ENCODE peak calls at places on chromosomes 7 and 10, in six cellular contexts. One of them, this sample, is unnamed.
A peak's percentile ranks its signal among the peaks of the same experiment; 100 is the strongest.

GRCh38 chr10:12181065-12181775 is 14.5 kb downstream of the NUDT5 start:
- DNase-seq in A549: no peak
- DNase-seq in endothelial cell of umbilical vein: no peak
- DNase-seq in GM12878: peak; percentile 31
- DNase-seq in K562: no peak
- DNase-seq in HepG2: no peak
- DNase-seq in this sample: peak; percentile 97

GRCh38 chr10:89476676-89477075 is 58.7 kb downstream of the SLC16A12 start:
- DNase-seq in GM12878: no peak
- DNase-seq in HepG2: peak; percentile 39
- DNase-seq in K562: no peak
- DNase-seq in endothelial cell of umbilical vein: no peak
- DNase-seq in A549: no peak
- DNase-seq in this sample: no peak

GRCh38 chr10:5595591-5596590 is 70.5 kb downstream of the ASB13 start:
- DNase-seq in A549: peak; percentile 68
- DNase-seq in endothelial cell of umbilical vein: peak; percentile 92
- DNase-seq in K562: no peak
- DNase-seq in HepG2: no peak
- DNase-seq in GM12878: no peak
- DNase-seq in this sample: peak; percentile 73

GRCh38 chr10:118272090-118272775 is 69.9 kb downstream of the FAM204A start:
- DNase-seq in HepG2: no peak
- DNase-seq in GM12878: no peak
- DNase-seq in K562: no peak
- DNase-seq in endothelial cell of umbilical vein: no peak
- DNase-seq in A549: no peak
- DNase-seq in this sample: no peak

GRCh38 chr7:140635821-140636220 is 4.8 kb downstream of the DENND2A start:
- DNase-seq in endothelial cell of umbilical vein: no peak
- DNase-seq in HepG2: no peak
- DNase-seq in A549: no peak
- DNase-seq in GM12878: no peak
- DNase-seq in K562: no peak
- DNase-seq in this sample: no peak

GRCh38 chr10:118321724-118322575 is 20.2 kb downstream of the FAM204A start:
- DNase-seq in GM12878: no peak
- DNase-seq in K562: no peak
- DNase-seq in endothelial cell of umbilical vein: no peak
- DNase-seq in A549: no peak
- DNase-seq in HepG2: no peak
- DNase-seq in this sample: no peak

GRCh38 chr10:94673614-94674321 is 9.8 kb upstream of the CYP2C18 start:
- DNase-seq in HepG2: no peak
- DNase-seq in endothelial cell of umbilical vein: no peak
- DNase-seq in GM12878: no peak
- DNase-seq in K562: no peak
- DNase-seq in A549: no peak
- DNase-seq in this sample: no peak

GRCh38 chr10:78623577-78624215 is 445.1 kb upstream of the ZMIZ1 start:
- DNase-seq in GM12878: no peak
- DNase-seq in HepG2: peak; percentile 66
- DNase-seq in A549: peak; percentile 62
- DNase-seq in K562: no peak
- DNase-seq in endothelial cell of umbilical vein: peak; percentile 11
- DNase-seq in this sample: no peak

GRCh38 chr7:5424689-5425506 is 1.3 kb upstream of the TNRC18 start:
- DNase-seq in HepG2: peak; percentile 70
- DNase-seq in K562: no peak
- DNase-seq in A549: no peak
- DNase-seq in endothelial cell of umbilical vein: peak; percentile 61
- DNase-seq in GM12878: no peak
- DNase-seq in this sample: peak; percentile 79

GRCh38 chr10:96665306-96665705 is 55.0 kb downstream of the PIK3AP1 start:
- DNase-seq in A549: no peak
- DNase-seq in K562: no peak
- DNase-seq in endothelial cell of umbilical vein: no peak
- DNase-seq in HepG2: no peak
- DNase-seq in GM12878: no peak
- DNase-seq in this sample: no peak

GRCh38 chr7:85054306-85054705 is 132.6 kb downstream of the SEMA3D start:
- DNase-seq in endothelial cell of umbilical vein: no peak
- DNase-seq in GM12878: no peak
- DNase-seq in K562: no peak
- DNase-seq in A549: no peak
- DNase-seq in HepG2: no peak
- DNase-seq in this sample: no peak

GRCh38 chr10:15262036-15262713 is 93.7 kb upstream of the NMT2 start:
- DNase-seq in A549: peak; percentile 24
- DNase-seq in endothelial cell of umbilical vein: peak; percentile 29
- DNase-seq in HepG2: peak; percentile 28
- DNase-seq in GM12878: no peak
- DNase-seq in K562: no peak
- DNase-seq in this sample: no peak

GRCh38 chr10:79068203-79068561 is 584 bp upstream of the ZMIZ1 start:
- DNase-seq in A549: peak; percentile 37
- DNase-seq in GM12878: no peak
- DNase-seq in endothelial cell of umbilical vein: peak; percentile 32
- DNase-seq in HepG2: no peak
- DNase-seq in K562: no peak
- DNase-seq in this sample: peak; percentile 55

GRCh38 chr10:114199239-114199638 is 20.1 kb downstream of the TDRD1 start:
- DNase-seq in K562: no peak
- DNase-seq in A549: no peak
- DNase-seq in GM12878: no peak
- DNase-seq in HepG2: no peak
- DNase-seq in endothelial cell of umbilical vein: no peak
- DNase-seq in this sample: no peak

GRCh38 chr10:3115685-3116084 is 48.3 kb downstream of the PFKP start:
- DNase-seq in endothelial cell of umbilical vein: no peak
- DNase-seq in A549: no peak
- DNase-seq in HepG2: no peak
- DNase-seq in K562: no peak
- DNase-seq in GM12878: no peak
- DNase-seq in this sample: no peak

GRCh38 chr10:44295619-44296222 is 89.2 kb downstream of the CXCL12 start:
- DNase-seq in endothelial cell of umbilical vein: no peak
- DNase-seq in K562: no peak
- DNase-seq in GM12878: no peak
- DNase-seq in A549: no peak
- DNase-seq in HepG2: no peak
- DNase-seq in this sample: no peak

DNA sequence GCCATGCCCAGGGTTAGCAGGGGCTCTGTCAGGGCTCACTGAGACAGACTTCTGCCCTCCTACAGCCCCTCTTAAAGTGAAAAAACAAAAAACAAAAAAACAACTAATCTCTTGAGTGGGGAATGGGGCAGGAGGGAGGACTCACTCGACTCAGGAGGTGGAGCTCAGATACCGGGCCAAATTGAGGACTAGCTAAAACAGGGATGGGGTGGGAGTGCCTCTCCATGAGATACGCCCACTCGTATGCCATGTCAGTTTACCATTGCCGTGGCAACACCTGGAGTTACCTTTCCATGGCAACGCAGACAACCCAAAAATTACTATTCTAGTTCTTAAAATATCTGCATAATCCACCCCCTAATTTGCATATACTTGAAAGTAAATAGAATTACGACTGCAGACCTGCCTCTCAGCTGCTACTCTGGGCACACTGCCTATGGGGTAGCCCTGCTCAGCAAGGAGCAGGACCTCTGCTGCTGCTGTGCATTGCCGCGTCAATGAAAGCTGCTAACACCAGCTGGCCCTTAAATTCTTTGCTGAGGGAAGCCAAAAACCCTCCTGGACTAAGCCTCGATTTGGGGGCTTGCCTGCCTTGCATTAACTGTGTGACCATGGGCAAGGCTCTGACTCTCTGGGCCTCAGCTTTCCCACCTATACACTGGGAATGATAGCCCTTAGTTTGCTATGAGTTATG is 13.3 kb downstream of the SSC4D start:
- DNase-seq in GM12878: no peak
- DNase-seq in endothelial cell of umbilical vein: no peak
- DNase-seq in A549: no peak
- DNase-seq in K562: no peak
- DNase-seq in HepG2: no peak
- DNase-seq in this sample: no peak
- TF ChIP-seq MYC in GM12878: no peak
- TF ChIP-seq MYC in endothelial cell of umbilical vein: no peak
- TF ChIP-seq MYC in A549: no peak
- TF ChIP-seq MYC in K562: no peak
- TF ChIP-seq MYC in HepG2: no peak
- TF ChIP-seq MYC in this sample: no peak

GRCh38 chr7:152030561-152030960 is 5.1 kb downstream of the GALNT11 start:
- DNase-seq in A549: no peak
- DNase-seq in HepG2: no peak
- DNase-seq in endothelial cell of umbilical vein: no peak
- DNase-seq in K562: no peak
- DNase-seq in GM12878: no peak
- DNase-seq in this sample: no peak

GRCh38 chr7:152025937-152026890 is 740 bp downstream of the GALNT11 start:
- DNase-seq in K562: peak; percentile 28
- DNase-seq in endothelial cell of umbilical vein: no peak
- DNase-seq in GM12878: no peak
- DNase-seq in HepG2: no peak
- DNase-seq in A549: no peak
- DNase-seq in this sample: peak; percentile 23

GRCh38 chr7:152025077-152025936 is at the start of gene GALNT11:
- DNase-seq in GM12878: no peak
- DNase-seq in K562: peak; percentile 97
- DNase-seq in endothelial cell of umbilical vein: peak; percentile 84
- DNase-seq in A549: peak; percentile 77
- DNase-seq in HepG2: peak; percentile 44
- DNase-seq in this sample: peak; percentile 92
- TF ChIP-seq POLR2A in GM12878: peak; percentile 79
- TF ChIP-seq POLR2A in K562: peak; percentile 92
- TF ChIP-seq POLR2A in endothelial cell of umbilical vein: peak; percentile 91
- TF ChIP-seq POLR2A in A549: peak; percentile 79
- TF ChIP-seq POLR2A in HepG2: peak; percentile 42
- TF ChIP-seq POLR2A in this sample: peak; percentile 81

GRCh38 chr10:131872837-131873375 is 27.9 kb upstream of the PPP2R2D start:
- DNase-seq in A549: no peak
- DNase-seq in endothelial cell of umbilical vein: no peak
- DNase-seq in GM12878: no peak
- DNase-seq in HepG2: no peak
- DNase-seq in K562: no peak
- DNase-seq in this sample: no peak

GRCh38 chr10:131876021-131876420 is 24.8 kb upstream of the PPP2R2D start:
- DNase-seq in GM12878: no peak
- DNase-seq in HepG2: no peak
- DNase-seq in A549: no peak
- DNase-seq in endothelial cell of umbilical vein: no peak
- DNase-seq in K562: no peak
- DNase-seq in this sample: no peak

GRCh38 chr10:131876543-131876942 is 24.3 kb upstream of the PPP2R2D start:
- DNase-seq in HepG2: no peak
- DNase-seq in A549: no peak
- DNase-seq in GM12878: no peak
- DNase-seq in K562: no peak
- DNase-seq in endothelial cell of umbilical vein: no peak
- DNase-seq in this sample: no peak

GRCh38 chr10:131875501-131875900 is 25.3 kb upstream of the PPP2R2D start:
- DNase-seq in A549: no peak
- DNase-seq in GM12878: no peak
- DNase-seq in HepG2: no peak
- DNase-seq in endothelial cell of umbilical vein: no peak
- DNase-seq in K562: no peak
- DNase-seq in this sample: no peak

DNA sequence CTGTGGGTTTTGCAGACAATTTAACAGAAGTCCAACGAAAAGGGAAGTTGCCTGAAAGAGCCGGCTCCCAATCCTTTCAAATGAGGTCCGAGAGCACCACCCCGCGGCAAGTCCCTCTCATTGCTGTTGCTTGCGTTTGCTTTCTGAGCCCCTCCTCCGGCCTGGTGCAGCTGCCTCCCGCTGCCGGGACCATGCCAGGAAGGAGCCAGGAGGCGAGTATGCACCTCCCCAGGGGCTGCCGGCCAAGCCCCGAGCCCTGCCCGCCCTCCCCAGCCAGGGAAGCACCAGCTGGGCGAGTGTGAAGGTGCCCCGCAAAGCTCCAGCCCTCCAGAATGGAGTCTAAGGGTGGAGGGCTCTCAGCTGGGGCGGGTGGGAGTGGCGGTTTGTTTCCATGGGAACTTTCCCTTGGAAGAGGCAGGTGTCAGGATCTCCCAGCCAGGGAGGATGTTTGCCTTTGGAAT is 25.8 kb upstream of the PPP2R2D start:
- DNase-seq in GM12878: no peak
- DNase-seq in A549: peak; percentile 84
- DNase-seq in K562: peak; percentile 73
- DNase-seq in HepG2: peak; percentile 62
- DNase-seq in endothelial cell of umbilical vein: peak; percentile 74
- DNase-seq in this sample: peak; percentile 90
- H3K4me3 ChIP-seq in GM12878: no peak overlapping the region
- H3K4me3 ChIP-seq in A549: no peak overlapping the region
- H3K4me3 ChIP-seq in K562: no peak overlapping the region
- H3K4me3 ChIP-seq in HepG2: no peak overlapping the region
- H3K4me3 ChIP-seq in endothelial cell of umbilical vein: no peak overlapping the region
- H3K4me3 ChIP-seq in this sample: no peak overlapping the region

GRCh38 chr7:101933685-101934084 is 116.3 kb downstream of the CUX1 start:
- DNase-seq in endothelial cell of umbilical vein: no peak
- DNase-seq in A549: no peak
- DNase-seq in HepG2: no peak
- DNase-seq in K562: no peak
- DNase-seq in GM12878: peak; percentile 69
- DNase-seq in this sample: no peak

GRCh38 chr7:101934618-101935017 is 117.2 kb downstream of the CUX1 start:
- DNase-seq in HepG2: no peak
- DNase-seq in K562: no peak
- DNase-seq in A549: no peak
- DNase-seq in endothelial cell of umbilical vein: no peak
- DNase-seq in GM12878: no peak
- DNase-seq in this sample: no peak

GRCh38 chr7:101936223-101936611 is 118.8 kb downstream of the CUX1 start:
- DNase-seq in A549: no peak
- DNase-seq in K562: no peak
- DNase-seq in GM12878: no peak
- DNase-seq in endothelial cell of umbilical vein: no peak
- DNase-seq in HepG2: no peak
- DNase-seq in this sample: no peak

GRCh38 chr7:101936612-101937231 is 119.3 kb downstream of the CUX1 start:
- DNase-seq in K562: no peak
- DNase-seq in HepG2: no peak
- DNase-seq in endothelial cell of umbilical vein: peak; percentile 34
- DNase-seq in A549: no peak
- DNase-seq in GM12878: no peak
- DNase-seq in this sample: no peak

DNA sequence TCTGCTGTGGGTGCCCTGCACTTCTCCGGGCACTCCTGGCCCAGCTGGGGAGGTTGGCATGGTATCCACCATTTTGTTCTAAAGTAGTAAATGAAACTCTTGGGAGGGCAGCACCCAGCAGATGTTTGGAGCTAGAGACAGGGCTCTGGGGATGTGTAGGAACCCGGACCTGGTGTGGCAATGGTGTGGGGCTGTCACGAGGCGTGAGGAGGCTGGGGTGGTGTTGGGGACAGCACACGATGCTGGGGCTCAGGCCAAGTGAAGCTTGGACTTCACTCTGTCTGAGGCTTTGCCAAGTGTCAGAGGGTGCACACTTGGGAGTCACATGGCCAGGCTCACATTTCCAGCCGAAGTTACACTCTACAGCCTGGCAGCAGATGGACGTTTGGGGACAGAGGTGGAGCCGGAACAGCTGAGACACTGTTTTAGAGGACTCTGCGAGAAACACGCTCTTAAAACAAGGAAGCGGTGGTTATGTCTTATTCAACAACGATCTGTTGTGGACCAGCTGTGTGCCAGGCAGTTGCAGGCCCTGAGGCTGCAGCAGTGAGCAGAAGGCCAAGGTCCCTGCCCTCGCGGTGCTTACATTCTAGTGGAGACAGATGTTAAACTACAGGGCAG is 118.2 kb downstream of the CUX1 start:
- DNase-seq in HepG2: no peak
- DNase-seq in K562: no peak
- DNase-seq in endothelial cell of umbilical vein: no peak
- DNase-seq in GM12878: no peak
- DNase-seq in A549: no peak
- DNase-seq in this sample: no peak
- TF ChIP-seq MYC in HepG2: no peak
- TF ChIP-seq MYC in K562: no peak
- TF ChIP-seq MYC in endothelial cell of umbilical vein: no peak
- TF ChIP-seq MYC in GM12878: no peak
- TF ChIP-seq MYC in A549: no peak
- TF ChIP-seq MYC in this sample: no peak

This sample was measured in NB4.